ENCODE peak calls at places on chromosomes 2 and 18, in five cellular contexts. W is ovary, J is HL-60, O is type B pancreatic cell, M is esophagus squamous epithelium. S is an unnamed sample.
A peak's percentile ranks its signal among the peaks of the same experiment; 100 is the strongest.

GRCh38 chr18:13826209-13826608 is 2.3 kb downstream of the MC5R start:
- DNase-seq in M (no peak), W (no peak), O (no peak), J (no peak), S (no peak)

GRCh38 chr2:234677758-234678538 is 181.1 kb upstream of the ARL4C start:
- DNase-seq in W (no peak), O (no peak), M (no peak), J (no peak), S (no peak)

GRCh38 chr18:39454866-39455265 is 1889.3 kb upstream of the CELF4 start:
- DNase-seq in J (no peak), W (no peak), M (no peak), O (no peak), S (no peak)

GRCh38 chr2:24466871-24467870 is 23.9 kb upstream of the NCOA1 start:
- DNase-seq in W (no peak), J (no peak), M (no peak), O (no peak), S (no peak)

GRCh38 chr2:46029332-46029811 is 267.8 kb upstream of the EPAS1 start:
- DNase-seq in J (no peak), W (no peak), O (no peak), M (no peak), S (no peak)

GRCh38 chr2:25473758-25474335 is 132.1 kb upstream of the DNMT3A start:
- DNase-seq in J (no peak), W (peak; percentile 41), O (no peak), M (no peak), S (no peak)

GRCh38 chr2:217798743-217799552 is 203.8 kb downstream of the TNS1 start:
- DNase-seq in M (no peak), O (peak; percentile 34), W (peak; percentile 8), J (peak; percentile 74), S (no peak)

GRCh38 chr2:224562831-224563230 is 22.3 kb downstream of the CUL3 start:
- DNase-seq in J (no peak), M (no peak), W (no peak), O (no peak), S (no peak)

GRCh38 chr2:165016772-165017411 is 61.6 kb upstream of the SLC38A11 start:
- DNase-seq in O (no peak), M (no peak), W (no peak), J (no peak), S (no peak)

GRCh38 chr2:74454654-74455511 is at the start of gene INO80B:
- DNase-seq in W (peak; percentile 92), J (peak; percentile 98), O (peak; percentile 96), M (peak; percentile 79), S (peak; percentile 95)

GRCh38 chr2:129759186-129760010 is 220.1 kb upstream of the RAB6C start:
- DNase-seq in M (no peak), J (no peak), W (no peak), O (no peak), S (no peak)

GRCh38 chr2:28666496-28667184 is 85.0 kb upstream of the PPP1CB start:
- DNase-seq in W (no peak), M (no peak), J (no peak), O (no peak), S (no peak)

GRCh38 chr2:195721042-195721441 is 64.0 kb downstream of the SLC39A10 start:
- DNase-seq in W (no peak), M (no peak), O (no peak), J (no peak), S (no peak)

GRCh38 chr2:6914829-6915228 is 2.4 kb upstream of the RNF144A start:
- DNase-seq in M (no peak), J (no peak), O (no peak), W (no peak), S (peak; percentile 29)

GRCh38 chr2:52629531-52629930 is 1138.1 kb upstream of the CHAC2 start:
- DNase-seq in W (no peak), J (no peak), M (no peak), O (no peak), S (no peak)

GRCh38 chr2:237568121-237568660 is 1.8 kb downstream of the PRLH start:
- DNase-seq in O (no peak), J (no peak), W (no peak), M (no peak), S (no peak)

GRCh38 chr2:164073053-164073757 is 337.4 kb upstream of the FIGN start:
- DNase-seq in M (no peak), J (no peak), W (no peak), O (no peak), S (no peak)

GRCh38 chr2:233114421-233114861 is 54.3 kb downstream of the INPP5D start:
- DNase-seq in W (no peak), M (no peak), J (no peak), O (no peak), S (no peak)

GRCh38 chr2:209577376-209578357 is 153.8 kb downstream of the MAP2 start:
- DNase-seq in J (no peak), W (no peak), M (no peak), O (no peak), S (no peak)

GRCh38 chr18:55272510-55273243 is 313.4 kb upstream of the CCDC68 start:
- DNase-seq in W (no peak), J (no peak), O (no peak), M (no peak), S (no peak)

GRCh38 chr18:55280515-55280914 is 307.5 kb downstream of the TCF4 start:
- DNase-seq in W (no peak), J (no peak), M (no peak), O (no peak), S (no peak)

GRCh38 chr18:55269632-55270031 is 310.4 kb upstream of the CCDC68 start:
- DNase-seq in W (no peak), M (no peak), J (no peak), O (no peak), S (no peak)

GRCh38 chr18:55275042-55275897 is 312.7 kb downstream of the TCF4 start:
- DNase-seq in O (no peak), W (no peak), M (no peak), J (no peak), S (no peak)
- TF ChIP-seq CTCF in O (peak; percentile 47), W (no peak), M (no peak), J (no peak), S (no peak)

GRCh38 chr2:71460056-71460455 is 6.7 kb downstream of the DYSF start:
- DNase-seq in J (no peak), W (no peak), M (no peak), O (no peak), S (no peak)

GRCh38 chr2:71462056-71462605 is 8.8 kb downstream of the DYSF start:
- DNase-seq in M (no peak), J (no peak), O (no peak), W (no peak), S (no peak)

GRCh38 chr2:71459084-71459431 is 5.7 kb downstream of the DYSF start:
- DNase-seq in W (no peak), J (no peak), M (no peak), O (no peak), S (no peak)

GRCh38 chr2:71461304-71461671 is 7.9 kb downstream of the DYSF start:
- DNase-seq in W (no peak), O (no peak), M (no peak), J (no peak), S (no peak)

GRCh38 chr2:71460595-71461303 is 7.4 kb downstream of the DYSF start:
- DNase-seq in M (no peak), W (no peak), O (no peak), J (no peak), S (no peak)
- TF ChIP-seq CTCF in M (no peak), W (no peak), O (peak; percentile 75), J (peak; percentile 17), S (no peak)

GRCh38 chr18:9055185-9055584 is 47.3 kb upstream of the NDUFV2 start:
- DNase-seq in J (peak; percentile 86), M (no peak), O (no peak), W (no peak), S (no peak)
- TF ChIP-seq CTCF in J (no peak), M (peak; percentile 27), O (peak; percentile 16), W (no peak), S (peak; percentile 32)

GRCh38 chr18:26655614-26656400 is 107.5 kb upstream of the KCTD1 start:
- DNase-seq in O (peak; percentile 76), J (no peak), M (no peak), W (peak; percentile 57), S (peak; percentile 63)
- TF ChIP-seq CTCF in O (peak; percentile 62), J (no peak), M (no peak), W (no peak), S (peak; percentile 19)

GRCh38 chr2:127733816-127734537 is 32.7 kb downstream of the SFT2D3 start:
- DNase-seq in W (no peak), M (no peak), J (no peak), O (no peak), S (no peak)

GRCh38 chr2:127733113-127733815 is 32.0 kb downstream of the SFT2D3 start:
- DNase-seq in W (no peak), M (no peak), J (no peak), O (no peak), S (no peak)

GRCh38 chr2:127735044-127735443 is 33.7 kb downstream of the SFT2D3 start:
- DNase-seq in J (no peak), M (no peak), W (no peak), O (no peak), S (no peak)

GRCh38 chr2:127737892-127738291 is 36.6 kb downstream of the SFT2D3 start:
- DNase-seq in J (no peak), M (no peak), W (no peak), O (no peak), S (no peak)

GRCh38 chr2:127735537-127736399 is 34.5 kb downstream of the SFT2D3 start:
- DNase-seq in J (no peak), O (no peak), W (no peak), M (no peak), S (no peak)
- TF ChIP-seq CTCF in J (no peak), O (no peak), W (no peak), M (no peak), S (no peak)

GRCh38 chr18:6215888-6216287 is 198.8 kb downstream of the L3MBTL4 start:
- DNase-seq in J (no peak), O (no peak), W (no peak), M (no peak), S (no peak)
- TF ChIP-seq CTCF in J (no peak), O (no peak), W (no peak), M (no peak), S (no peak)

DNA sequence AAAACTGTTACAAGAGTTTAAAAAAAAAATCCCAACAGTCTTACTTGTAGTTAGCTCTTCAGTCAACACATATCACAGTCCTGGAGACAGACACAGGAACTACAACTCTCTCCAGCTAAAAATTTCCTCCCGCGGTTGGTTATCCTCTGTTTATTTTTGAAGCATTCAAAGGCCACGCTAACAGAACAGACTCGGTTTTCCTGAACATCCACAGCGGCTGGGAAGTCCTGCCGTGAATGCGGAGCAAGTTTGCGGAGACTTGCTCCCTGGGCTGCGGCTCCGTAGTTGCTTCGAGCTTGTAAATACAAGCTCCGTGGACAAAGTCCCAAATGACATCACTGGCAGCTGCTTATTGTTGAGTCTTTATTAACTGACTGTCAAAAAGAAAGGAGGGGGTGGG is at the start of gene NCKAP5:
- DNase-seq in W (no peak), J (no peak), O (no peak), M (no peak), S (no peak)
- TF ChIP-seq CTCF in W (no peak), J (no peak), O (peak; percentile 60), M (no peak), S (no peak)

DNA sequence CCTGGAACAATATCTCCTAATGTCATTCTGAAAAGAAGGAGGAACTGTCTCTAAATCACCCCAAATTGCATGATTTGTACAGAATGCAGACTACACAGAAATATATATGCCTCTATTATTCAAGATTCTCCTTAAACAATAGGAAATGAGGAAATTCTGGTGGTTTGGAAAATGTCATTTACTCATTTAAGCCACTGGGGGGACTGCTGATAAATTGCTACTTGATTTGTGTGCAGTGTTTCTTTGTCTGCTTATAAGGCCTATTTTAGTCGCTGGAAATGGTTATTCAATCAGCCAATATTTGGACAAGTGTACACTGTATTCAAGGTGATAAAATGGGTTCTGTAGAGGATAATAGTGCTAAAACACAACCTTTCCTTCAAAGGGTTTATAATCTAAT is 801.9 kb upstream of the CELF4 start:
- DNase-seq in J (no peak), W (no peak), M (no peak), O (no peak), S (no peak)
- TF ChIP-seq CTCF in J (no peak), W (no peak), M (no peak), O (peak; percentile 64), S (no peak)

S was measured in breast epithelium.